ENCODE peak calls at places on chromosomes 12 and 14, in ten cellular contexts. X is Panc1; U is GM12878; E is left ventricle myocardium inferior; S is CD8-positive, alpha-beta T cell; B is psoas muscle; N is MM.1S; I is breast epithelium; M is heart right ventricle; D is kidney epithelial cell. Q is an unnamed sample.

GRCh38 chr14:101009531-101009930 is 106.0 kb upstream of the RTL1 start:
- DNase-seq in X (no peak), U (no peak), E (no peak), S (no peak), B (no peak), N (no peak), I (no peak), M (no peak), D (no peak), Q (no peak)

GRCh38 chr14:60206249-60206670 is 41.1 kb upstream of the DHRS7 start:
- DNase-seq in X (no peak), U (no peak), E (no peak), S (no peak), B (no peak), N (no peak), I (no peak), M (no peak), D (no peak), Q (no peak)

GRCh38 chr12:467591-467990 is 7.9 kb downstream of the B4GALNT3 start:
- DNase-seq in X (no peak), U (no peak), E (no peak), S (no peak), B (no peak), N (no peak), I (no peak), M (no peak), D (no peak), Q (no peak)

GRCh38 chr12:116222358-116222757 is 55.1 kb downstream of the MED13L start:
- DNase-seq in X (peak; percentile 38), U (no peak), E (no peak), S (no peak), B (no peak), N (no peak), I (no peak), M (peak; percentile 89), D (peak; percentile 66), Q (no peak)

GRCh38 chr14:55430024-55430690 is 10.3 kb downstream of the TBPL2 start:
- DNase-seq in X (no peak), U (no peak), E (no peak), S (no peak), B (no peak), N (peak; percentile 91), I (no peak), M (peak; percentile 51), D (peak; percentile 45), Q (peak; percentile 22)

GRCh38 chr12:124568431-124569374 is 1.3 kb upstream of the NCOR2 start:
- DNase-seq in X (no peak), U (peak; percentile 53), E (peak; percentile 81), S (no peak), B (peak; percentile 86), N (peak; percentile 81), I (no peak), M (peak; percentile 87), D (no peak), Q (peak; percentile 79)

GRCh38 chr12:57895337-57896138 is 45.8 kb upstream of the ATP23 start:
- DNase-seq in X (no peak), U (no peak), E (no peak), S (no peak), B (no peak), N (no peak), I (no peak), M (no peak), D (no peak), Q (no peak)

GRCh38 chr12:23204933-23205778 is 580.2 kb downstream of the ETNK1 start:
- DNase-seq in X (peak; percentile 24), U (peak; percentile 27), E (no peak), S (no peak), B (no peak), N (peak; percentile 76), I (no peak), M (peak; percentile 28), D (peak; percentile 14), Q (peak; percentile 6)

GRCh38 chr12:131830335-131831020 is 2.3 kb downstream of the MMP17 start:
- DNase-seq in X (no peak), U (no peak), E (peak; percentile 86), S (no peak), B (peak; percentile 90), N (peak; percentile 15), I (peak; percentile 79), M (peak; percentile 74), D (no peak), Q (no peak)

GRCh38 chr14:61876362-61877049 is 114.3 kb downstream of the SNAPC1 start:
- DNase-seq in X (no peak), U (no peak), E (no peak), S (no peak), B (no peak), N (no peak), I (no peak), M (no peak), D (no peak), Q (peak; percentile 58)

GRCh38 chr12:87157791-87158190 is 871.4 kb downstream of the C12orf50 start:
- DNase-seq in X (no peak), U (no peak), E (no peak), S (no peak), B (no peak), N (no peak), I (no peak), M (no peak), D (peak; percentile 77), Q (no peak)

GRCh38 chr14:56145181-56145580 is 27.0 kb downstream of the PELI2 start:
- DNase-seq in X (no peak), U (no peak), E (no peak), S (no peak), B (no peak), N (no peak), I (no peak), M (no peak), D (no peak), Q (no peak)

GRCh38 chr12:73124480-73124879 is 852.3 kb downstream of the TRHDE start:
- DNase-seq in X (no peak), U (no peak), E (no peak), S (no peak), B (no peak), N (no peak), I (no peak), M (no peak), D (no peak), Q (no peak)

GRCh38 chr14:89624500-89625156 is 207.6 kb upstream of the FOXN3 start:
- DNase-seq in X (no peak), U (no peak), E (no peak), S (no peak), B (no peak), N (no peak), I (no peak), M (no peak), D (no peak), Q (no peak)

GRCh38 chr12:42741771-42742510 is 152.4 kb upstream of the PRICKLE1 start:
- DNase-seq in X (no peak), U (no peak), E (no peak), S (no peak), B (no peak), N (no peak), I (no peak), M (no peak), D (peak; percentile 45), Q (no peak)

GRCh38 chr12:96445743-96446655 is 43.4 kb upstream of the CFAP54 start:
- DNase-seq in X (no peak), U (peak; percentile 53), E (no peak), S (peak; percentile 24), B (no peak), N (peak; percentile 63), I (no peak), M (peak; percentile 69), D (peak; percentile 85), Q (peak; percentile 31)
- H3K4me3 ChIP-seq in X (no peak overlapping the region), U (no peak overlapping the region), E (peak overlapping the region; percentile 14), S (peak overlapping the region; percentile 20), B (no peak overlapping the region), N (no peak overlapping the region), I (no peak overlapping the region), M (no peak overlapping the region), D (no peak overlapping the region), Q (no peak overlapping the region)

GRCh38 chr14:99747582-99748330 is 45.5 kb upstream of the EML1 start:
- DNase-seq in X (no peak), U (no peak), E (peak; percentile 13), S (no peak), B (no peak), N (no peak), I (no peak), M (no peak), D (no peak), Q (no peak)

GRCh38 chr14:99748529-99748928 is 44.7 kb upstream of the EML1 start:
- DNase-seq in X (no peak), U (no peak), E (no peak), S (no peak), B (no peak), N (no peak), I (no peak), M (no peak), D (no peak), Q (no peak)

GRCh38 chr14:99750746-99751450 is 42.3 kb upstream of the EML1 start:
- DNase-seq in X (no peak), U (no peak), E (no peak), S (no peak), B (no peak), N (no peak), I (no peak), M (no peak), D (no peak), Q (no peak)

GRCh38 chr14:99749763-99750715 is 43.2 kb upstream of the EML1 start:
- DNase-seq in X (no peak), U (no peak), E (no peak), S (no peak), B (peak; percentile 74), N (no peak), I (no peak), M (no peak), D (no peak), Q (no peak)

DNA sequence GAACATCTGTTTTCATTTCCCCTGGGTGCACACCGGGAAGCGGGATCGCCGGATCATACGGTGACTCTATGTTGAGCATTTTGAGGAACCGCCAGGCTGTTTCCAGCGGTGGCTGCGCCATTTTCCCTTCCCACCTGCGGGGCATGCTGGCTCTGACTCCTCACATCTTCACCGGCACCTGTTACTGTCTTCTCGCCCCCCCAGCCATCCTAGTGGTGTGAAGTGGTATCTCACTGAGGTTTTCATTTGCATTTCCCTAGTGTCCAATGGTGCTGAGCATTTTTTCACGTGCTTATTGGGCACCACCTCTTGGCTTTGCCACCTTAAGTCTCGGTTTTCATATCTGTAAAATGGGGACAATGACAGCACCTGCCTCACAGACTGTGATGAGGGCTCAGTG is 44.1 kb upstream of the EML1 start:
- DNase-seq in X (no peak), U (no peak), E (no peak), S (no peak), B (no peak), N (no peak), I (no peak), M (no peak), D (no peak), Q (no peak)
- TF ChIP-seq CTCF in X (no peak), U (no peak), E (no peak), S (no peak), B (no peak), N (no peak), I (no peak), M (no peak), D (peak; percentile 17), Q (no peak)

GRCh38 chr12:114500775-114501473 is 95.0 kb upstream of the TBX5 start:
- DNase-seq in X (no peak), U (no peak), E (no peak), S (no peak), B (no peak), N (no peak), I (no peak), M (no peak), D (no peak), Q (no peak)
- H3K27me3 ChIP-seq in X (peaks cover 20% of the 10 kb centered on the region), U (peaks cover 3% of the 10 kb centered on the region), E (peaks cover 95% of the 10 kb centered on the region), S (peaks cover 4% of the 10 kb centered on the region), B (peaks cover 3% of the 10 kb centered on the region), N (no peaks in the 10 kb centered on the region), I (no peaks in the 10 kb centered on the region), M (no peaks in the 10 kb centered on the region), D (peaks cover 6% of the 10 kb centered on the region), Q (no peaks in the 10 kb centered on the region)

GRCh38 chr12:121241203-121241970 is 31.5 kb downstream of the P2RX4 start:
- DNase-seq in X (no peak), U (no peak), E (no peak), S (no peak), B (no peak), N (no peak), I (no peak), M (no peak), D (no peak), Q (no peak)
- H3K4me3 ChIP-seq in X (no peak overlapping the region), U (no peak overlapping the region), E (peak overlapping the region; percentile 49), S (peak overlapping the region; percentile 42), B (no peak overlapping the region), N (no peak overlapping the region), I (peak overlapping the region; percentile 46), M (peak overlapping the region; percentile 43), D (no peak overlapping the region), Q (no peak overlapping the region)

Q was measured in GM06990.